ENCODE peak calls at places on chromosomes 4 and X, in eight cellular contexts. One of them, this sample, is unnamed.

GRCh38 chrX:80810365-80810978 is 795 bp upstream of the BRWD3 start:
- DNase-seq in astrocyte: no peak
- DNase-seq in Panc1: no peak
- DNase-seq in esophagus muscularis mucosa: no peak
- DNase-seq in pancreas: no peak
- DNase-seq in Peyer's patch: no peak
- DNase-seq in right cardiac atrium: no peak
- DNase-seq in kidney: no peak
- DNase-seq in this sample: no peak

GRCh38 chrX:6026980-6027379 is 201.7 kb downstream of the NLGN4X start:
- DNase-seq in astrocyte: no peak
- DNase-seq in Peyer's patch: no peak
- DNase-seq in pancreas: no peak
- DNase-seq in right cardiac atrium: no peak
- DNase-seq in Panc1: no peak
- DNase-seq in kidney: no peak
- DNase-seq in esophagus muscularis mucosa: no peak
- DNase-seq in this sample: no peak

GRCh38 chrX:16138108-16138427 is 14.7 kb downstream of the GRPR start:
- DNase-seq in Panc1: no peak
- DNase-seq in astrocyte: no peak
- DNase-seq in kidney: no peak
- DNase-seq in pancreas: no peak
- DNase-seq in right cardiac atrium: no peak
- DNase-seq in esophagus muscularis mucosa: no peak
- DNase-seq in Peyer's patch: no peak
- DNase-seq in this sample: no peak

GRCh38 chr4:150515135-150515534 is 66.8 kb upstream of the MAB21L2 start:
- DNase-seq in right cardiac atrium: no peak
- DNase-seq in esophagus muscularis mucosa: no peak
- DNase-seq in Peyer's patch: no peak
- DNase-seq in pancreas: no peak
- DNase-seq in kidney: no peak
- DNase-seq in Panc1: no peak
- DNase-seq in astrocyte: no peak
- DNase-seq in this sample: no peak

GRCh38 chrX:68942141-68942540 is 113.3 kb downstream of the EFNB1 start:
- DNase-seq in pancreas: peak; percentile 51
- DNase-seq in astrocyte: no peak
- DNase-seq in Peyer's patch: no peak
- DNase-seq in Panc1: no peak
- DNase-seq in right cardiac atrium: no peak
- DNase-seq in kidney: no peak
- DNase-seq in esophagus muscularis mucosa: peak; percentile 29
- DNase-seq in this sample: no peak

GRCh38 chr4:76622126-76622525 is 187.1 kb downstream of the SHROOM3 start:
- DNase-seq in Panc1: no peak
- DNase-seq in right cardiac atrium: no peak
- DNase-seq in esophagus muscularis mucosa: no peak
- DNase-seq in Peyer's patch: no peak
- DNase-seq in astrocyte: no peak
- DNase-seq in pancreas: no peak
- DNase-seq in kidney: no peak
- DNase-seq in this sample: no peak

GRCh38 chr4:16045687-16046086 is 38.1 kb downstream of the PROM1 start:
- DNase-seq in kidney: no peak
- DNase-seq in astrocyte: no peak
- DNase-seq in right cardiac atrium: no peak
- DNase-seq in Peyer's patch: no peak
- DNase-seq in Panc1: no peak
- DNase-seq in esophagus muscularis mucosa: no peak
- DNase-seq in pancreas: no peak
- DNase-seq in this sample: no peak

GRCh38 chrX:15301924-15302323 is 13.5 kb downstream of the ASB11 start:
- DNase-seq in right cardiac atrium: peak; percentile 44
- DNase-seq in astrocyte: no peak
- DNase-seq in Peyer's patch: no peak
- DNase-seq in pancreas: peak; percentile 78
- DNase-seq in kidney: no peak
- DNase-seq in esophagus muscularis mucosa: no peak
- DNase-seq in Panc1: no peak
- DNase-seq in this sample: peak; percentile 78

GRCh38 chr4:56048621-56049427 is 100.1 kb downstream of the CEP135 start:
- DNase-seq in astrocyte: peak; percentile 27
- DNase-seq in right cardiac atrium: peak; percentile 45
- DNase-seq in kidney: peak; percentile 83
- DNase-seq in esophagus muscularis mucosa: no peak
- DNase-seq in Peyer's patch: peak; percentile 79
- DNase-seq in Panc1: no peak
- DNase-seq in pancreas: peak; percentile 26
- DNase-seq in this sample: peak; percentile 71

GRCh38 chrX:132071260-132071659 is 48.2 kb downstream of the STK26 start:
- DNase-seq in esophagus muscularis mucosa: no peak
- DNase-seq in kidney: no peak
- DNase-seq in right cardiac atrium: no peak
- DNase-seq in Panc1: no peak
- DNase-seq in pancreas: no peak
- DNase-seq in astrocyte: no peak
- DNase-seq in Peyer's patch: no peak
- DNase-seq in this sample: no peak

GRCh38 chr4:105327222-105327621 is 146.6 kb downstream of the PPA2 start:
- DNase-seq in kidney: no peak
- DNase-seq in pancreas: no peak
- DNase-seq in right cardiac atrium: no peak
- DNase-seq in Peyer's patch: no peak
- DNase-seq in esophagus muscularis mucosa: no peak
- DNase-seq in astrocyte: no peak
- DNase-seq in Panc1: no peak
- DNase-seq in this sample: no peak

GRCh38 chrX:122625821-122626220 is 558.3 kb upstream of the GRIA3 start:
- DNase-seq in pancreas: no peak
- DNase-seq in Peyer's patch: no peak
- DNase-seq in astrocyte: peak; percentile 85
- DNase-seq in esophagus muscularis mucosa: no peak
- DNase-seq in kidney: no peak
- DNase-seq in right cardiac atrium: no peak
- DNase-seq in Panc1: no peak
- DNase-seq in this sample: no peak

GRCh38 chrX:71492086-71493065 is 40.5 kb upstream of the OGT start:
- DNase-seq in Panc1: no peak
- DNase-seq in right cardiac atrium: peak; percentile 54
- DNase-seq in esophagus muscularis mucosa: no peak
- DNase-seq in pancreas: peak; percentile 27
- DNase-seq in kidney: peak; percentile 82
- DNase-seq in Peyer's patch: peak; percentile 66
- DNase-seq in astrocyte: peak; percentile 37
- DNase-seq in this sample: peak; percentile 77

GRCh38 chr4:168527560-168527959 is 30.7 kb downstream of the PALLD start:
- DNase-seq in astrocyte: no peak
- DNase-seq in pancreas: no peak
- DNase-seq in esophagus muscularis mucosa: no peak
- DNase-seq in right cardiac atrium: no peak
- DNase-seq in Panc1: no peak
- DNase-seq in kidney: no peak
- DNase-seq in Peyer's patch: no peak
- DNase-seq in this sample: no peak

GRCh38 chrX:107324493-107325310 is 118.3 kb downstream of the DNAAF6 start:
- DNase-seq in esophagus muscularis mucosa: no peak
- DNase-seq in Panc1: no peak
- DNase-seq in kidney: peak; percentile 73
- DNase-seq in pancreas: peak; percentile 28
- DNase-seq in astrocyte: peak; percentile 12
- DNase-seq in right cardiac atrium: peak; percentile 41
- DNase-seq in Peyer's patch: no peak
- DNase-seq in this sample: peak; percentile 63

GRCh38 chrX:147565239-147565638 is 346.5 kb upstream of the FMR1 start:
- DNase-seq in pancreas: no peak
- DNase-seq in Peyer's patch: no peak
- DNase-seq in right cardiac atrium: no peak
- DNase-seq in astrocyte: no peak
- DNase-seq in kidney: no peak
- DNase-seq in Panc1: no peak
- DNase-seq in esophagus muscularis mucosa: no peak
- DNase-seq in this sample: no peak

GRCh38 chr4:184097240-184097619 is 120.4 kb downstream of the ENPP6 start:
- DNase-seq in pancreas: no peak
- DNase-seq in Peyer's patch: peak; percentile 59
- DNase-seq in astrocyte: no peak
- DNase-seq in kidney: peak; percentile 86
- DNase-seq in right cardiac atrium: peak; percentile 70
- DNase-seq in Panc1: no peak
- DNase-seq in esophagus muscularis mucosa: no peak
- DNase-seq in this sample: peak; percentile 76

GRCh38 chr4:168587326-168588125 is 90.7 kb downstream of the PALLD start:
- DNase-seq in Panc1: no peak
- DNase-seq in esophagus muscularis mucosa: no peak
- DNase-seq in kidney: no peak
- DNase-seq in right cardiac atrium: peak; percentile 38
- DNase-seq in astrocyte: peak; percentile 91
- DNase-seq in Peyer's patch: no peak
- DNase-seq in pancreas: no peak
- DNase-seq in this sample: no peak

GRCh38 chr4:689498-690122 is 659 bp upstream of the SLC49A3 start:
- DNase-seq in Peyer's patch: no peak
- DNase-seq in kidney: peak; percentile 63
- DNase-seq in astrocyte: no peak
- DNase-seq in pancreas: no peak
- DNase-seq in Panc1: no peak
- DNase-seq in right cardiac atrium: no peak
- DNase-seq in esophagus muscularis mucosa: no peak
- DNase-seq in this sample: no peak
- H3K4me1 ChIP-seq in Peyer's patch: peaks cover 5% of the 10 kb centered on the region
- H3K4me1 ChIP-seq in kidney: peaks cover 29% of the 10 kb centered on the region
- H3K4me1 ChIP-seq in astrocyte: peaks cover 25% of the 10 kb centered on the region
- H3K4me1 ChIP-seq in pancreas: no peaks in the 10 kb centered on the region
- H3K4me1 ChIP-seq in Panc1: peaks cover 15% of the 10 kb centered on the region
- H3K4me1 ChIP-seq in right cardiac atrium: peaks cover 9% of the 10 kb centered on the region
- H3K4me1 ChIP-seq in esophagus muscularis mucosa: peaks cover 35% of the 10 kb centered on the region
- H3K4me1 ChIP-seq in this sample: peaks cover 28% of the 10 kb centered on the region

DNA sequence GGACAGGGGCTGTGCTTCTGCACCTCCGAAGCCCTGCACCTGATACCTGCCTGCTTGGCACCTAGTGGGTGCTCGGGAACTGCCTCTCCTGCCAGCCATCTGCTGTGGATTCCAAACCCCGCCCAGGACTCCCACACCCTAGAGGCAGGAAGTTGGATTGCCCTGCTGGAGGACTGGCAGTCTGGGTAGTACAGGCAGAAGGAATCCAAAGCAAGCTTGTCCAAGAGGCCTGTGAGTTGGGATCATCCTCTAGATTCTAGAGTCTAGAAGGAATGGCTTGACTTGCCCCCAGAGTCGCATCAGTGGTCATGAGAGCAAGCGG is 64.6 kb upstream of the MTM1 start:
- DNase-seq in Panc1: no peak
- DNase-seq in kidney: no peak
- DNase-seq in pancreas: peak; percentile 57
- DNase-seq in astrocyte: no peak
- DNase-seq in Peyer's patch: peak; percentile 51
- DNase-seq in right cardiac atrium: no peak
- DNase-seq in esophagus muscularis mucosa: no peak
- DNase-seq in this sample: peak; percentile 65
- H3K4me1 ChIP-seq in Panc1: no peaks in the 10 kb centered on the region
- H3K4me1 ChIP-seq in kidney: peaks cover 7% of the 10 kb centered on the region
- H3K4me1 ChIP-seq in pancreas: peaks cover 6% of the 10 kb centered on the region
- H3K4me1 ChIP-seq in astrocyte: peaks cover 31% of the 10 kb centered on the region
- H3K4me1 ChIP-seq in Peyer's patch: no peaks in the 10 kb centered on the region
- H3K4me1 ChIP-seq in right cardiac atrium: peaks cover 7% of the 10 kb centered on the region
- H3K4me1 ChIP-seq in esophagus muscularis mucosa: peaks cover 44% of the 10 kb centered on the region
- H3K4me1 ChIP-seq in this sample: peaks cover 10% of the 10 kb centered on the region

DNA sequence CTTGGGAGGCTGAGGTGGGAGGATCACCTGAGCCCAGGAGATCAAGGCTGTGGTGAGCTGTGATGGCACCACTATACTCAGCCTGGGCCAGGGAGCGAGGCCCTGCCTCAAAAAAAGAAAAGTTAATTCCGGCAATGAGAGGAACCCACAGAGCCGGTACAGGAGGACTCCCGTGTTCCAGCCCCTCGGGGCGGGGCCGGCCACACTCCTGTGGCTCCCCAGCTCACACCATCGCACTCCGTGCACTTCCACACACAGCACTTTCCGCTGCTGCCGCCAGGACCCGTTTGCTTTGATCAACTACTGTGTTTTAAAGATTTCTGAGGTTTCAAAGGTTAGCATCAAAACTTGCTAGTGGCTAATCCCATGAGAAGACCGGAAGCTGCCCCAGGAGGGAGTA is 171.7 kb downstream of the AFAP1 start:
- DNase-seq in pancreas: no peak
- DNase-seq in Peyer's patch: peak; percentile 18
- DNase-seq in right cardiac atrium: no peak
- DNase-seq in astrocyte: no peak
- DNase-seq in kidney: no peak
- DNase-seq in Panc1: no peak
- DNase-seq in esophagus muscularis mucosa: no peak
- DNase-seq in this sample: no peak
- H3K4me1 ChIP-seq in pancreas: no peaks in the 10 kb centered on the region
- H3K4me1 ChIP-seq in Peyer's patch: no peaks in the 10 kb centered on the region
- H3K4me1 ChIP-seq in right cardiac atrium: no peaks in the 10 kb centered on the region
- H3K4me1 ChIP-seq in astrocyte: peaks cover 18% of the 10 kb centered on the region
- H3K4me1 ChIP-seq in kidney: peaks cover 6% of the 10 kb centered on the region
- H3K4me1 ChIP-seq in Panc1: peaks cover 91% of the 10 kb centered on the region
- H3K4me1 ChIP-seq in esophagus muscularis mucosa: peaks cover 63% of the 10 kb centered on the region
- H3K4me1 ChIP-seq in this sample: no peaks in the 10 kb centered on the region

GRCh38 chrX:148665001-148665400 is 164.6 kb downstream of the AFF2 start:
- DNase-seq in kidney: no peak
- DNase-seq in esophagus muscularis mucosa: no peak
- DNase-seq in Peyer's patch: no peak
- DNase-seq in right cardiac atrium: no peak
- DNase-seq in Panc1: no peak
- DNase-seq in astrocyte: no peak
- DNase-seq in pancreas: no peak
- DNase-seq in this sample: no peak

GRCh38 chrX:148672526-148672925 is 172.1 kb downstream of the AFF2 start:
- DNase-seq in esophagus muscularis mucosa: no peak
- DNase-seq in kidney: no peak
- DNase-seq in Panc1: no peak
- DNase-seq in right cardiac atrium: no peak
- DNase-seq in astrocyte: no peak
- DNase-seq in Peyer's patch: no peak
- DNase-seq in pancreas: no peak
- DNase-seq in this sample: no peak

GRCh38 chrX:148670277-148670676 is 169.9 kb downstream of the AFF2 start:
- DNase-seq in pancreas: no peak
- DNase-seq in right cardiac atrium: no peak
- DNase-seq in astrocyte: no peak
- DNase-seq in esophagus muscularis mucosa: no peak
- DNase-seq in kidney: no peak
- DNase-seq in Peyer's patch: no peak
- DNase-seq in Panc1: no peak
- DNase-seq in this sample: no peak
- H3K4me1 ChIP-seq in pancreas: no peaks in the 10 kb centered on the region
- H3K4me1 ChIP-seq in right cardiac atrium: no peaks in the 10 kb centered on the region
- H3K4me1 ChIP-seq in astrocyte: no peaks in the 10 kb centered on the region
- H3K4me1 ChIP-seq in esophagus muscularis mucosa: no peaks in the 10 kb centered on the region
- H3K4me1 ChIP-seq in kidney: no peaks in the 10 kb centered on the region
- H3K4me1 ChIP-seq in Peyer's patch: no peaks in the 10 kb centered on the region
- H3K4me1 ChIP-seq in Panc1: no peaks in the 10 kb centered on the region
- H3K4me1 ChIP-seq in this sample: no peaks in the 10 kb centered on the region

This sample was measured in upper lobe of right lung.